ENCODE peak calls at places on chromosomes 13 and 19, in five cellular contexts. One of them, this sample, is unnamed. For H3K9me2, the result is how much of the 10 kb centered on the place peaks cover.

GRCh38 chr19:45637890-45638667 is 1.1 kb downstream of the EML2 start:
- DNase-seq in GM23248: peak
- DNase-seq in PC-3: no peak
- DNase-seq in Karpas-422: no peak
- DNase-seq in OCI-LY7: no peak
- DNase-seq in this sample: peak

GRCh38 chr19:56066152-56067023 is 54.7 kb downstream of the ZNF787 start:
- DNase-seq in GM23248: peak
- DNase-seq in PC-3: peak
- DNase-seq in Karpas-422: peak
- DNase-seq in OCI-LY7: peak
- DNase-seq in this sample: peak

GRCh38 chr13:45737571-45738002 is 35.5 kb downstream of the CBY2 start:
- DNase-seq in GM23248: no peak
- DNase-seq in PC-3: no peak
- DNase-seq in Karpas-422: peak
- DNase-seq in OCI-LY7: peak
- DNase-seq in this sample: no peak

GRCh38 chr19:17052439-17052838 is 22.8 kb downstream of the HAUS8 start:
- DNase-seq in GM23248: peak
- DNase-seq in PC-3: peak
- DNase-seq in Karpas-422: peak
- DNase-seq in OCI-LY7: peak
- DNase-seq in this sample: peak

GRCh38 chr13:107347641-107348369 is 779.9 kb upstream of the ARGLU1 start:
- DNase-seq in GM23248: peak
- DNase-seq in PC-3: no peak
- DNase-seq in Karpas-422: no peak
- DNase-seq in OCI-LY7: no peak
- DNase-seq in this sample: no peak

GRCh38 chr19:45764487-45764886 is 4.6 kb downstream of the SIX5 start:
- DNase-seq in GM23248: no peak
- DNase-seq in PC-3: no peak
- DNase-seq in Karpas-422: no peak
- DNase-seq in OCI-LY7: no peak
- DNase-seq in this sample: no peak

GRCh38 chr13:107301724-107302374 is 733.9 kb upstream of the ARGLU1 start:
- DNase-seq in GM23248: peak
- DNase-seq in PC-3: peak
- DNase-seq in Karpas-422: no peak
- DNase-seq in OCI-LY7: no peak
- DNase-seq in this sample: no peak

GRCh38 chr19:53942001-53942786 is 20.5 kb upstream of the CACNG8 start:
- DNase-seq in GM23248: peak
- DNase-seq in PC-3: peak
- DNase-seq in Karpas-422: peak
- DNase-seq in OCI-LY7: no peak
- DNase-seq in this sample: peak

GRCh38 chr13:112102243-112102642 is 35.3 kb downstream of the SOX1 start:
- DNase-seq in GM23248: peak
- DNase-seq in PC-3: peak
- DNase-seq in Karpas-422: peak
- DNase-seq in OCI-LY7: no peak
- DNase-seq in this sample: no peak

GRCh38 chr13:85538957-85539356 is 260.3 kb downstream of the SLITRK6 start:
- DNase-seq in GM23248: no peak
- DNase-seq in PC-3: peak
- DNase-seq in Karpas-422: no peak
- DNase-seq in OCI-LY7: no peak
- DNase-seq in this sample: no peak

GRCh38 chr13:98972059-98972458 is 5.8 kb downstream of the DOCK9 start:
- DNase-seq in GM23248: no peak
- DNase-seq in PC-3: no peak
- DNase-seq in Karpas-422: no peak
- DNase-seq in OCI-LY7: no peak
- DNase-seq in this sample: no peak

GRCh38 chr19:27962260-27962659 is 1250.7 kb downstream of the UQCRFS1 start:
- DNase-seq in GM23248: no peak
- DNase-seq in PC-3: no peak
- DNase-seq in Karpas-422: no peak
- DNase-seq in OCI-LY7: no peak
- DNase-seq in this sample: no peak

GRCh38 chr19:45638930-45639729 is at the start of gene EML2:
- DNase-seq in GM23248: peak
- DNase-seq in PC-3: peak
- DNase-seq in Karpas-422: peak
- DNase-seq in OCI-LY7: peak
- DNase-seq in this sample: peak

GRCh38 chr13:50299546-50300249 is 284.5 kb downstream of the KCNRG start:
- DNase-seq in GM23248: no peak
- DNase-seq in PC-3: no peak
- DNase-seq in Karpas-422: no peak
- DNase-seq in OCI-LY7: no peak
- DNase-seq in this sample: no peak

GRCh38 chr19:33988601-33989000 is 183.7 kb upstream of the LSM14A start:
- DNase-seq in GM23248: peak
- DNase-seq in PC-3: no peak
- DNase-seq in Karpas-422: no peak
- DNase-seq in OCI-LY7: no peak
- DNase-seq in this sample: no peak

GRCh38 chr13:80083516-80084085 is 257.3 kb downstream of the SPRY2 start:
- DNase-seq in GM23248: peak
- DNase-seq in PC-3: no peak
- DNase-seq in Karpas-422: no peak
- DNase-seq in OCI-LY7: no peak
- DNase-seq in this sample: no peak

GRCh38 chr13:106349080-106349841 is 186.2 kb downstream of the EFNB2 start:
- DNase-seq in GM23248: no peak
- DNase-seq in PC-3: peak
- DNase-seq in Karpas-422: no peak
- DNase-seq in OCI-LY7: no peak
- DNase-seq in this sample: peak

GRCh38 chr19:47661161-47661560 is 52.1 kb upstream of the EHD2 start:
- DNase-seq in GM23248: peak
- DNase-seq in PC-3: no peak
- DNase-seq in Karpas-422: no peak
- DNase-seq in OCI-LY7: no peak
- DNase-seq in this sample: no peak

GRCh38 chr13:39957868-39958676 is 302.6 kb downstream of the COG6 start:
- DNase-seq in GM23248: no peak
- DNase-seq in PC-3: no peak
- DNase-seq in Karpas-422: no peak
- DNase-seq in OCI-LY7: peak
- DNase-seq in this sample: no peak

GRCh38 chr19:3397266-3398022 is 31.1 kb downstream of the NFIC start:
- DNase-seq in GM23248: peak
- DNase-seq in PC-3: no peak
- DNase-seq in Karpas-422: no peak
- DNase-seq in OCI-LY7: no peak
- DNase-seq in this sample: no peak

GRCh38 chr19:6677924-6678689 is 8.1 kb upstream of the TNFSF14 start:
- DNase-seq in GM23248: peak
- DNase-seq in PC-3: no peak
- DNase-seq in Karpas-422: no peak
- DNase-seq in OCI-LY7: no peak
- DNase-seq in this sample: peak

GRCh38 chr19:29375429-29376093 is 150.2 kb upstream of the VSTM2B start:
- DNase-seq in GM23248: no peak
- DNase-seq in PC-3: no peak
- DNase-seq in Karpas-422: no peak
- DNase-seq in OCI-LY7: no peak
- DNase-seq in this sample: no peak

GRCh38 chr13:102913924-102914628 is 68.2 kb downstream of the ERCC5 start:
- DNase-seq in GM23248: peak
- DNase-seq in PC-3: peak
- DNase-seq in Karpas-422: no peak
- DNase-seq in OCI-LY7: no peak
- DNase-seq in this sample: no peak

GRCh38 chr19:18533058-18533457 is 10.3 kb downstream of the FKBP8 start:
- DNase-seq in GM23248: no peak
- DNase-seq in PC-3: no peak
- DNase-seq in Karpas-422: no peak
- DNase-seq in OCI-LY7: no peak
- DNase-seq in this sample: no peak

GRCh38 chr19:55472463-55472862 is 4.0 kb upstream of the ZNF628 start:
- DNase-seq in GM23248: peak
- DNase-seq in PC-3: peak
- DNase-seq in Karpas-422: no peak
- DNase-seq in OCI-LY7: no peak
- DNase-seq in this sample: no peak

DNA sequence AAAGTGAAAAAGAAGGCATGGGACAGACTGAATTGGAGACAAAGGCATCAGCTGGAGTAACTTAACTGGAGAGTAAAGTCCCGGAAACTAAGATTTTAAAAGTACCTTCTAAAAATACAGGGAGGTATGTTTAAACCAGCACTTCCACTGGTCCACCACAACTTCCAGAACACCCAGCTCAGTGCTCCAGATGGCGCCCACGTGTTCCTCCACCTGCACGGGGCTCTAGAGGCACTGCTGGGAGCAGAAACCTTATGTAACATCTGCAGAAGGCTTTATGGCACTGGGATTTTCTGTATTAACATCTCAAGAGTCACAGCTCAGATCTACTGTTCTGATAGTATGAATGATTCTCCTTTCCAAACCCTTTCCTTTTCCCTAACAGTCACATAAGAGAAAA is 252.1 kb downstream of the DCLK1 start:
- DNase-seq in GM23248: no peak
- DNase-seq in PC-3: no peak
- DNase-seq in Karpas-422: no peak
- DNase-seq in OCI-LY7: no peak
- DNase-seq in this sample: no peak
- H3K9me2 ChIP-seq in GM23248: under half
- H3K9me2 ChIP-seq in PC-3: under half
- H3K9me2 ChIP-seq in Karpas-422: under half
- H3K9me2 ChIP-seq in OCI-LY7: under half
- H3K9me2 ChIP-seq in this sample: under half

GRCh38 chr13:100659578-100659977 is 15.0 kb downstream of the TMTC4 start:
- DNase-seq in GM23248: no peak
- DNase-seq in PC-3: no peak
- DNase-seq in Karpas-422: no peak
- DNase-seq in OCI-LY7: no peak
- DNase-seq in this sample: no peak
- H3K9me2 ChIP-seq in GM23248: under half
- H3K9me2 ChIP-seq in PC-3: under half
- H3K9me2 ChIP-seq in Karpas-422: under half
- H3K9me2 ChIP-seq in OCI-LY7: under half
- H3K9me2 ChIP-seq in this sample: under half

DNA sequence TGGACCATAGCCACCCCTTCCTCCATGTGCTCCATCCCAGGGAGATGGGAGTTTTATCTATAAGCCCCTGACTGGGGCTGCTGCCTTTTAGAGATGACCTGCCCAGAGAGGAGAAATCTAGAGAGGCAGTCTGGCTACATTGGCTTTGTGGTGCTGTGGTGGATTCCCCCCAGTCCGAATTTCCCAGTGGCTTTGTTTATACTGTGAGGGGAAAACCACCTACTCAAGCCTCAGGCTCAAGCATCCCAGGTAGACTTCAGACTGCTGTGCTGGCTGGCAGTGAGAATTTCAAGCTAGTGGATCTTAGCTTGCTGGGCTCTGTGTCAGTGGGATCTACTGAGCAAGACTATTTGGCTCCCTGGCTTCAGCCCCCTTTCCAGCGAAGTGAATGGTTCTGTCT is 1195.7 kb upstream of the PCDH20 start:
- DNase-seq in GM23248: no peak
- DNase-seq in PC-3: no peak
- DNase-seq in Karpas-422: no peak
- DNase-seq in OCI-LY7: no peak
- DNase-seq in this sample: no peak
- H3K9me2 ChIP-seq in GM23248: under half
- H3K9me2 ChIP-seq in PC-3: under half
- H3K9me2 ChIP-seq in Karpas-422: under half
- H3K9me2 ChIP-seq in OCI-LY7: under half
- H3K9me2 ChIP-seq in this sample: under half

DNA sequence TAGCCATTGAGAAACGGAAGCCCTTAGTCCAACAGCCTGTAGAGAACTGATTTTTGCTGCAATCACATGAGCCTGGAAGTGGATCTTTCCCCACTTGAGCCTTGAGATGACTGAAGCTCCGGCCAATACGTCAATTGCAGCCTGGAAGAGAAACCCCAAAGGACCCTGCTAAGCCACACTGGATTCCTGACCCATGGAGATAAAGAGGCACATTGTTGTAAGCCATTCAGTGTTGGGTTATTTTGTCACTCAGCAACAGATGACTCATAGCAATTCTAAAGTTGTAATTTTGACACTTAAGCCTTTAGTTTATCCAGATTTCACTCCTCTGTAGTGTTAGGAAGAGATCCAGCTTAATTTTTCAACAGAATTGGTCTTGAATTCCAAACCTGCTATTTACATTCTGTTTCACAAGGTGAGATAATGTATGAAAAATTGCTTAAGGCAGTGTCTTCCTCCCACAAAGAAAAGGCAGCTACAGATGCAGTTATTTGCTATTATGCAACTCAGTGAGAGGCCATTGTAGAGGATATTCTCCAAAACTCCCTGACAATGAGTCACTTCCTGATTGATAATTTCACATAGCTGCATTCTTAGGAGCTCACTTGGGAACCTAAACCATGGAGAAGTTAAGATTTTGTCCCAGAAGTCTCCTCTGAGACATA is 59.4 kb upstream of the TSHZ3 start:
- DNase-seq in GM23248: peak
- DNase-seq in PC-3: peak
- DNase-seq in Karpas-422: no peak
- DNase-seq in OCI-LY7: no peak
- DNase-seq in this sample: peak
- H3K9me2 ChIP-seq in GM23248: under half
- H3K9me2 ChIP-seq in PC-3: under half
- H3K9me2 ChIP-seq in Karpas-422: under half
- H3K9me2 ChIP-seq in OCI-LY7: under half
- H3K9me2 ChIP-seq in this sample: under half

DNA sequence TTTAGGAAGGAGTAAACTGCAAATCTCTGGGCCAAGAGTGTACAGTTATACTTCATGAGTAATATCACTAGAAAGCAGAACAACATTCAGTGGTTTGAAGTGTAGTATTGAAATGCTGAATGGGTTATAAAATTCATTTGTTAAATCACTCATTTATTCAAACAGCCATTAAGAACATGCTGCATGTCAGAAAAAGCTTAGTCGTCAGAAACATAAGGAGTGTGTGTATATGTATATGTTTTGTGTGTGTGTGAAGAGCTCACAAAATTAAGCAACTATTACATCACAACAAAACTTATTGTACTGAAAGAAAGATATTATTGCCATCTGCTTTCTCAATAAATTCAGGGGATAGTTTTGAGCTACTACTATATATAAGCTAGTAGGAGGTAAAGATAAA is 165.4 kb upstream of the PCDH9 start:
- DNase-seq in GM23248: no peak
- DNase-seq in PC-3: no peak
- DNase-seq in Karpas-422: no peak
- DNase-seq in OCI-LY7: no peak
- DNase-seq in this sample: no peak
- H3K9me2 ChIP-seq in GM23248: under half
- H3K9me2 ChIP-seq in PC-3: under half
- H3K9me2 ChIP-seq in Karpas-422: under half
- H3K9me2 ChIP-seq in OCI-LY7: under half
- H3K9me2 ChIP-seq in this sample: under half

This sample was measured in hepatocyte.